ENCODE peak calls at places on chromosomes 4 and X, in seven cellular contexts. One of them, this sample, is unnamed.

GRCh38 chrX:34654939-34655338 is 2.1 kb downstream of the TMEM47 start:
- DNase-seq in T follicular helper cell: no peak
- DNase-seq in NCI-H2081: no peak
- DNase-seq in cardiac muscle cell: peak; percentile 28
- DNase-seq in cerebellar cortex: no peak
- DNase-seq in bronchial epithelial cell: no peak
- DNase-seq in lung microvascular endothelial cell: no peak
- DNase-seq in this sample: no peak

GRCh38 chr4:46390353-46391058 is 578 bp upstream of the GABRA2 start:
- DNase-seq in T follicular helper cell: no peak
- DNase-seq in NCI-H2081: peak; percentile 8
- DNase-seq in cardiac muscle cell: no peak
- DNase-seq in cerebellar cortex: no peak
- DNase-seq in bronchial epithelial cell: no peak
- DNase-seq in lung microvascular endothelial cell: no peak
- DNase-seq in this sample: no peak

GRCh38 chrX:22800360-22800759 is 199.4 kb upstream of the DDX53 start:
- DNase-seq in T follicular helper cell: no peak
- DNase-seq in NCI-H2081: no peak
- DNase-seq in cardiac muscle cell: peak; percentile 92
- DNase-seq in cerebellar cortex: no peak
- DNase-seq in bronchial epithelial cell: peak; percentile 78
- DNase-seq in lung microvascular endothelial cell: peak; percentile 66
- DNase-seq in this sample: no peak

GRCh38 chr4:24970635-24971034 is 57.8 kb upstream of the CCDC149 start:
- DNase-seq in T follicular helper cell: no peak
- DNase-seq in NCI-H2081: no peak
- DNase-seq in cardiac muscle cell: no peak
- DNase-seq in cerebellar cortex: no peak
- DNase-seq in bronchial epithelial cell: no peak
- DNase-seq in lung microvascular endothelial cell: no peak
- DNase-seq in this sample: no peak

GRCh38 chrX:93673056-93673868 is at the start of gene NAP1L3:
- DNase-seq in T follicular helper cell: peak; percentile 47
- DNase-seq in NCI-H2081: peak; percentile 91
- DNase-seq in cardiac muscle cell: peak; percentile 78
- DNase-seq in cerebellar cortex: peak; percentile 87
- DNase-seq in bronchial epithelial cell: peak; percentile 28
- DNase-seq in lung microvascular endothelial cell: peak; percentile 73
- DNase-seq in this sample: peak; percentile 12

GRCh38 chr4:7637971-7638370 is 203.2 kb upstream of the PSAPL1 start:
- DNase-seq in T follicular helper cell: no peak
- DNase-seq in NCI-H2081: no peak
- DNase-seq in cardiac muscle cell: no peak
- DNase-seq in cerebellar cortex: no peak
- DNase-seq in bronchial epithelial cell: no peak
- DNase-seq in lung microvascular endothelial cell: no peak
- DNase-seq in this sample: no peak

GRCh38 chrX:13254076-13254785 is 65.6 kb downstream of the ATXN3L start:
- DNase-seq in T follicular helper cell: no peak
- DNase-seq in NCI-H2081: no peak
- DNase-seq in cardiac muscle cell: peak; percentile 69
- DNase-seq in cerebellar cortex: no peak
- DNase-seq in bronchial epithelial cell: peak; percentile 63
- DNase-seq in lung microvascular endothelial cell: peak; percentile 30
- DNase-seq in this sample: no peak

GRCh38 chr4:5433196-5433595 is 275.2 kb downstream of the EVC2 start:
- DNase-seq in T follicular helper cell: no peak
- DNase-seq in NCI-H2081: no peak
- DNase-seq in cardiac muscle cell: no peak
- DNase-seq in cerebellar cortex: no peak
- DNase-seq in bronchial epithelial cell: no peak
- DNase-seq in lung microvascular endothelial cell: no peak
- DNase-seq in this sample: no peak

GRCh38 chr4:85787133-85787532 is 312.2 kb downstream of the ARHGAP24 start:
- DNase-seq in T follicular helper cell: no peak
- DNase-seq in NCI-H2081: no peak
- DNase-seq in cardiac muscle cell: peak; percentile 73
- DNase-seq in cerebellar cortex: no peak
- DNase-seq in bronchial epithelial cell: peak; percentile 88
- DNase-seq in lung microvascular endothelial cell: peak; percentile 52
- DNase-seq in this sample: no peak

GRCh38 chr4:106062452-106062875 is 167.2 kb downstream of the NPNT start:
- DNase-seq in T follicular helper cell: no peak
- DNase-seq in NCI-H2081: no peak
- DNase-seq in cardiac muscle cell: peak; percentile 82
- DNase-seq in cerebellar cortex: no peak
- DNase-seq in bronchial epithelial cell: peak; percentile 19
- DNase-seq in lung microvascular endothelial cell: peak; percentile 47
- DNase-seq in this sample: no peak

GRCh38 chrX:41912922-41913321 is 10.4 kb downstream of the CASK start:
- DNase-seq in T follicular helper cell: no peak
- DNase-seq in NCI-H2081: no peak
- DNase-seq in cardiac muscle cell: no peak
- DNase-seq in cerebellar cortex: no peak
- DNase-seq in bronchial epithelial cell: peak; percentile 62
- DNase-seq in lung microvascular endothelial cell: no peak
- DNase-seq in this sample: no peak

GRCh38 chrX:48779399-48779798 is 7.0 kb upstream of the GATA1 start:
- DNase-seq in T follicular helper cell: no peak
- DNase-seq in NCI-H2081: no peak
- DNase-seq in cardiac muscle cell: no peak
- DNase-seq in cerebellar cortex: no peak
- DNase-seq in bronchial epithelial cell: no peak
- DNase-seq in lung microvascular endothelial cell: no peak
- DNase-seq in this sample: no peak

GRCh38 chr4:73676881-73677323 is 56.7 kb upstream of the RASSF6 start:
- DNase-seq in T follicular helper cell: no peak
- DNase-seq in NCI-H2081: peak; percentile 78
- DNase-seq in cardiac muscle cell: peak; percentile 29
- DNase-seq in cerebellar cortex: no peak
- DNase-seq in bronchial epithelial cell: peak; percentile 99
- DNase-seq in lung microvascular endothelial cell: peak; percentile 58
- DNase-seq in this sample: peak; percentile 47

GRCh38 chr4:176191974-176192373 is 3.4 kb downstream of the SPATA4 start:
- DNase-seq in T follicular helper cell: no peak
- DNase-seq in NCI-H2081: peak; percentile 84
- DNase-seq in cardiac muscle cell: no peak
- DNase-seq in cerebellar cortex: peak; percentile 21
- DNase-seq in bronchial epithelial cell: peak; percentile 17
- DNase-seq in lung microvascular endothelial cell: peak; percentile 3
- DNase-seq in this sample: peak; percentile 24

GRCh38 chr4:53924333-53925049 is 139.9 kb downstream of the CHIC2 start:
- DNase-seq in T follicular helper cell: no peak
- DNase-seq in NCI-H2081: no peak
- DNase-seq in cardiac muscle cell: no peak
- DNase-seq in cerebellar cortex: no peak
- DNase-seq in bronchial epithelial cell: no peak
- DNase-seq in lung microvascular endothelial cell: no peak
- DNase-seq in this sample: no peak